ENCODE peak calls at places on chromosomes 11 and 22, in seven cellular contexts. One of them, this sample, is unnamed.

GRCh38 chr11:47412152-47412746 is 3.9 kb downstream of the SLC39A13 start:
- DNase-seq in dorsolateral prefrontal cortex: peak
- DNase-seq in transverse colon: peak
- DNase-seq in cardiac fibroblast: peak
- DNase-seq in BJ: no peak
- DNase-seq in psoas muscle: peak
- DNase-seq in heart left ventricle: peak
- DNase-seq in this sample: no peak

GRCh38 chr11:119169272-119169719 is 771 bp downstream of the NLRX1 start:
- DNase-seq in cardiac fibroblast: peak
- DNase-seq in heart left ventricle: peak
- DNase-seq in psoas muscle: peak
- DNase-seq in dorsolateral prefrontal cortex: no peak
- DNase-seq in transverse colon: no peak
- DNase-seq in BJ: no peak
- DNase-seq in this sample: peak

GRCh38 chr11:126926376-126926791 is 74.2 kb downstream of the KIRREL3 start:
- DNase-seq in cardiac fibroblast: peak
- DNase-seq in psoas muscle: no peak
- DNase-seq in heart left ventricle: no peak
- DNase-seq in dorsolateral prefrontal cortex: peak
- DNase-seq in BJ: no peak
- DNase-seq in transverse colon: no peak
- DNase-seq in this sample: peak

GRCh38 chr11:64545605-64546004 is 45.4 kb upstream of the SLC22A12 start:
- DNase-seq in dorsolateral prefrontal cortex: no peak
- DNase-seq in cardiac fibroblast: peak
- DNase-seq in transverse colon: no peak
- DNase-seq in BJ: no peak
- DNase-seq in heart left ventricle: peak
- DNase-seq in psoas muscle: peak
- DNase-seq in this sample: peak

GRCh38 chr11:122634507-122634906 is 21.0 kb upstream of the UBASH3B start:
- DNase-seq in cardiac fibroblast: peak
- DNase-seq in psoas muscle: peak
- DNase-seq in dorsolateral prefrontal cortex: no peak
- DNase-seq in BJ: no peak
- DNase-seq in heart left ventricle: no peak
- DNase-seq in transverse colon: peak
- DNase-seq in this sample: peak

GRCh38 chr11:75246006-75246672 is 5.6 kb downstream of the TPBGL start:
- DNase-seq in heart left ventricle: no peak
- DNase-seq in dorsolateral prefrontal cortex: peak
- DNase-seq in BJ: no peak
- DNase-seq in transverse colon: no peak
- DNase-seq in cardiac fibroblast: no peak
- DNase-seq in psoas muscle: no peak
- DNase-seq in this sample: no peak

GRCh38 chr22:19169002-19169946 is 9.3 kb downstream of the SLC25A1 start:
- DNase-seq in heart left ventricle: no peak
- DNase-seq in BJ: no peak
- DNase-seq in psoas muscle: no peak
- DNase-seq in dorsolateral prefrontal cortex: no peak
- DNase-seq in transverse colon: no peak
- DNase-seq in cardiac fibroblast: no peak
- DNase-seq in this sample: no peak

GRCh38 chr11:44387825-44388224 is 77.9 kb upstream of the ALX4 start:
- DNase-seq in psoas muscle: no peak
- DNase-seq in transverse colon: no peak
- DNase-seq in dorsolateral prefrontal cortex: no peak
- DNase-seq in cardiac fibroblast: no peak
- DNase-seq in heart left ventricle: no peak
- DNase-seq in BJ: no peak
- DNase-seq in this sample: no peak

GRCh38 chr22:29951675-29952413 is 68.9 kb downstream of the MTMR3 start:
- DNase-seq in psoas muscle: no peak
- DNase-seq in transverse colon: no peak
- DNase-seq in BJ: no peak
- DNase-seq in heart left ventricle: no peak
- DNase-seq in cardiac fibroblast: no peak
- DNase-seq in dorsolateral prefrontal cortex: no peak
- DNase-seq in this sample: no peak

GRCh38 chr11:31641477-31642062 is 132.0 kb downstream of the ELP4 start:
- DNase-seq in BJ: no peak
- DNase-seq in dorsolateral prefrontal cortex: no peak
- DNase-seq in psoas muscle: no peak
- DNase-seq in cardiac fibroblast: peak
- DNase-seq in transverse colon: peak
- DNase-seq in heart left ventricle: peak
- DNase-seq in this sample: peak

GRCh38 chr11:1853376-1854131 is 670 bp downstream of the LSP1 start:
- DNase-seq in cardiac fibroblast: no peak
- DNase-seq in transverse colon: no peak
- DNase-seq in BJ: no peak
- DNase-seq in dorsolateral prefrontal cortex: no peak
- DNase-seq in psoas muscle: no peak
- DNase-seq in heart left ventricle: no peak
- DNase-seq in this sample: no peak

GRCh38 chr22:29310863-29311339 is 4.5 kb downstream of the GAS2L1 start:
- DNase-seq in BJ: peak
- DNase-seq in transverse colon: peak
- DNase-seq in psoas muscle: peak
- DNase-seq in heart left ventricle: peak
- DNase-seq in cardiac fibroblast: peak
- DNase-seq in dorsolateral prefrontal cortex: peak
- DNase-seq in this sample: peak

GRCh38 chr11:94855666-94856065 is 87.5 kb downstream of the AMOTL1 start:
- DNase-seq in BJ: no peak
- DNase-seq in heart left ventricle: no peak
- DNase-seq in dorsolateral prefrontal cortex: no peak
- DNase-seq in psoas muscle: no peak
- DNase-seq in cardiac fibroblast: no peak
- DNase-seq in transverse colon: no peak
- DNase-seq in this sample: no peak

GRCh38 chr22:31143537-31143936 is 3.2 kb upstream of the PLA2G3 start:
- DNase-seq in cardiac fibroblast: no peak
- DNase-seq in BJ: no peak
- DNase-seq in psoas muscle: no peak
- DNase-seq in dorsolateral prefrontal cortex: no peak
- DNase-seq in transverse colon: no peak
- DNase-seq in heart left ventricle: no peak
- DNase-seq in this sample: no peak

GRCh38 chr22:32323513-32324164 is 34.0 kb upstream of the RFPL3 start:
- DNase-seq in cardiac fibroblast: no peak
- DNase-seq in heart left ventricle: no peak
- DNase-seq in psoas muscle: no peak
- DNase-seq in transverse colon: no peak
- DNase-seq in BJ: no peak
- DNase-seq in dorsolateral prefrontal cortex: no peak
- DNase-seq in this sample: no peak

GRCh38 chr11:44949160-44950035 is 1.3 kb downstream of the TP53I11 start:
- DNase-seq in transverse colon: peak
- DNase-seq in BJ: no peak
- DNase-seq in heart left ventricle: no peak
- DNase-seq in dorsolateral prefrontal cortex: no peak
- DNase-seq in cardiac fibroblast: peak
- DNase-seq in psoas muscle: peak
- DNase-seq in this sample: no peak

GRCh38 chr11:43327987-43328386 is 16.2 kb downstream of the API5 start:
- DNase-seq in heart left ventricle: no peak
- DNase-seq in cardiac fibroblast: peak
- DNase-seq in dorsolateral prefrontal cortex: no peak
- DNase-seq in BJ: peak
- DNase-seq in transverse colon: no peak
- DNase-seq in psoas muscle: no peak
- DNase-seq in this sample: peak

GRCh38 chr11:123264431-123264780 is 69.4 kb upstream of the CLMP start:
- DNase-seq in cardiac fibroblast: no peak
- DNase-seq in dorsolateral prefrontal cortex: no peak
- DNase-seq in BJ: no peak
- DNase-seq in heart left ventricle: no peak
- DNase-seq in transverse colon: no peak
- DNase-seq in psoas muscle: no peak
- DNase-seq in this sample: no peak

GRCh38 chr11:69435161-69435990 is 46.1 kb upstream of the LINC01488 start:
- DNase-seq in dorsolateral prefrontal cortex: no peak
- DNase-seq in transverse colon: no peak
- DNase-seq in heart left ventricle: peak
- DNase-seq in psoas muscle: no peak
- DNase-seq in cardiac fibroblast: no peak
- DNase-seq in BJ: no peak
- DNase-seq in this sample: no peak

GRCh38 chr11:65851083-65851579 is 6.8 kb downstream of the CFL1 start:
- DNase-seq in transverse colon: no peak
- DNase-seq in psoas muscle: no peak
- DNase-seq in heart left ventricle: no peak
- DNase-seq in dorsolateral prefrontal cortex: no peak
- DNase-seq in cardiac fibroblast: peak
- DNase-seq in BJ: no peak
- DNase-seq in this sample: no peak

GRCh38 chr11:85088286-85088685 is 538.9 kb downstream of the DLG2 start:
- DNase-seq in transverse colon: no peak
- DNase-seq in cardiac fibroblast: peak
- DNase-seq in dorsolateral prefrontal cortex: no peak
- DNase-seq in BJ: no peak
- DNase-seq in heart left ventricle: no peak
- DNase-seq in psoas muscle: no peak
- DNase-seq in this sample: peak

GRCh38 chr11:86484164-86484794 is 109.6 kb downstream of the CCDC81 start:
- DNase-seq in cardiac fibroblast: peak
- DNase-seq in dorsolateral prefrontal cortex: no peak
- DNase-seq in transverse colon: no peak
- DNase-seq in BJ: peak
- DNase-seq in psoas muscle: peak
- DNase-seq in heart left ventricle: no peak
- DNase-seq in this sample: peak

GRCh38 chr11:46357483-46357936 is 10.2 kb downstream of the DGKZ start:
- DNase-seq in cardiac fibroblast: no peak
- DNase-seq in psoas muscle: no peak
- DNase-seq in BJ: no peak
- DNase-seq in heart left ventricle: no peak
- DNase-seq in transverse colon: peak
- DNase-seq in dorsolateral prefrontal cortex: no peak
- DNase-seq in this sample: no peak

DNA sequence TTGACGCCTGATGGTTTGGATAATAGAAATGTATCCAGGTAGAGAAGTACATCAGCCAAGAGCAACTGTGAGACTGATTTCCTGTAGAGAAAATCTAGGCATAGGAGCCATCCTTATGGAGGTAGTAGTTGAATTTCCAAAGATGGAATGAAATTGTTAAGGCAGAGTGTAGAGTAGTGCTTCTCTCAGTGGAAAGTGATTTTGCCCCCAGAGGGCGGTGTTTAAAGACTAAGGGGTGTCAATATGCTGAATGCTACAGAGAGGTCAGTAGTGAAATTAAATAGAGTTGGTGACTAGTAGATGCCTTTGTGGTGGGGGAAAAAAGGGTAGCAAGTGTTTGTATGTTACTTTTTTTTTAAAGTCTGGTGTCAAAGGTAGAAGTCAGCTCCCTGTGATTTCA is 54.5 kb downstream of the TRIM44 start:
- DNase-seq in cardiac fibroblast: no peak
- DNase-seq in heart left ventricle: no peak
- DNase-seq in psoas muscle: no peak
- DNase-seq in dorsolateral prefrontal cortex: no peak
- DNase-seq in BJ: no peak
- DNase-seq in transverse colon: no peak
- DNase-seq in this sample: no peak
- TF ChIP-seq CTCF in cardiac fibroblast: no peak
- TF ChIP-seq CTCF in heart left ventricle: no peak
- TF ChIP-seq CTCF in psoas muscle: no peak
- TF ChIP-seq CTCF in dorsolateral prefrontal cortex: no peak
- TF ChIP-seq CTCF in BJ: no peak
- TF ChIP-seq CTCF in transverse colon: no peak
- TF ChIP-seq CTCF in this sample: peak

GRCh38 chr11:6681505-6681904 is 1.6 kb downstream of the MRPL17 start:
- DNase-seq in psoas muscle: no peak
- DNase-seq in transverse colon: no peak
- DNase-seq in cardiac fibroblast: no peak
- DNase-seq in dorsolateral prefrontal cortex: no peak
- DNase-seq in heart left ventricle: no peak
- DNase-seq in BJ: no peak
- DNase-seq in this sample: no peak
- H3K4me3 ChIP-seq in psoas muscle: peak
- H3K4me3 ChIP-seq in transverse colon: no peak
- H3K4me3 ChIP-seq in cardiac fibroblast: peak
- H3K4me3 ChIP-seq in dorsolateral prefrontal cortex: no peak
- H3K4me3 ChIP-seq in heart left ventricle: peak
- H3K4me3 ChIP-seq in BJ: no peak
- H3K4me3 ChIP-seq in this sample: no peak

GRCh38 chr22:42074153-42074750 is at the start of gene PHETA2:
- DNase-seq in heart left ventricle: peak
- DNase-seq in BJ: no peak
- DNase-seq in transverse colon: peak
- DNase-seq in dorsolateral prefrontal cortex: no peak
- DNase-seq in cardiac fibroblast: peak
- DNase-seq in psoas muscle: peak
- DNase-seq in this sample: peak

GRCh38 chr22:42073568-42074152 is 388 bp upstream of the PHETA2 start:
- DNase-seq in dorsolateral prefrontal cortex: no peak
- DNase-seq in psoas muscle: no peak
- DNase-seq in heart left ventricle: no peak
- DNase-seq in BJ: no peak
- DNase-seq in cardiac fibroblast: no peak
- DNase-seq in transverse colon: no peak
- DNase-seq in this sample: no peak

GRCh38 chr22:42070517-42071422 is at the start of gene NAGA:
- DNase-seq in cardiac fibroblast: peak
- DNase-seq in psoas muscle: peak
- DNase-seq in heart left ventricle: peak
- DNase-seq in dorsolateral prefrontal cortex: peak
- DNase-seq in transverse colon: peak
- DNase-seq in BJ: peak
- DNase-seq in this sample: peak

GRCh38 chr22:42074846-42075245 is 798 bp downstream of the PHETA2 start:
- DNase-seq in transverse colon: no peak
- DNase-seq in psoas muscle: peak
- DNase-seq in BJ: no peak
- DNase-seq in cardiac fibroblast: peak
- DNase-seq in dorsolateral prefrontal cortex: no peak
- DNase-seq in heart left ventricle: no peak
- DNase-seq in this sample: no peak

GRCh38 chr22:42072606-42073330 is 1.3 kb upstream of the PHETA2 start:
- DNase-seq in psoas muscle: no peak
- DNase-seq in heart left ventricle: peak
- DNase-seq in BJ: no peak
- DNase-seq in transverse colon: no peak
- DNase-seq in cardiac fibroblast: no peak
- DNase-seq in dorsolateral prefrontal cortex: no peak
- DNase-seq in this sample: no peak
- TF ChIP-seq CTCF in psoas muscle: no peak
- TF ChIP-seq CTCF in heart left ventricle: no peak
- TF ChIP-seq CTCF in BJ: no peak
- TF ChIP-seq CTCF in transverse colon: no peak
- TF ChIP-seq CTCF in cardiac fibroblast: peak
- TF ChIP-seq CTCF in dorsolateral prefrontal cortex: no peak
- TF ChIP-seq CTCF in this sample: no peak

DNA sequence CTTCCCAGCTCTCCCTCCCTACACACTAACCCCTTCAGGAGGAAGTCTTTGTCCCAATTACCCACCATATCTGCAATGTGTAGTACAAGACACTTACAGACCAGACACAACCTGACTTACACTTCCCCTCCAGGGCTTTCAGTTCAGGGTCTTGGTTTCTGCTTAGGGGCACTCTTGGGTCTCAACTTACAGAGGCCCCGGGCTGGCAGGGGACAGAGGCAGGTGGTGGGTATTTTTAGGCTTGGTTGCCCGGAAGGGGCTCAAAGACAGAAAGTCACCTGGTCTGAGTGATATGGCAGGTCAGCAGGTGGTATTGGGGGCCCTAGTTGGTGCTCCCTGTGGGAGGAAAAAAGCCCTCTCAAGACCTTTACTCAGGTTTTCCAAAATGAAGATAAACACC is 3.4 kb upstream of the TMEM184B start:
- DNase-seq in heart left ventricle: no peak
- DNase-seq in transverse colon: peak
- DNase-seq in psoas muscle: no peak
- DNase-seq in cardiac fibroblast: no peak
- DNase-seq in dorsolateral prefrontal cortex: no peak
- DNase-seq in BJ: no peak
- DNase-seq in this sample: no peak
- H3K4me3 ChIP-seq in heart left ventricle: no peak
- H3K4me3 ChIP-seq in transverse colon: no peak
- H3K4me3 ChIP-seq in psoas muscle: peak
- H3K4me3 ChIP-seq in cardiac fibroblast: no peak
- H3K4me3 ChIP-seq in dorsolateral prefrontal cortex: no peak
- H3K4me3 ChIP-seq in BJ: no peak
- H3K4me3 ChIP-seq in this sample: no peak